ENCODE peak calls at places on chromosomes 2 and 18, in ten cellular contexts. One of them, this sample, is unnamed.

GRCh38 chr2:169891593-169892298 is 64.5 kb downstream of the UBR3 start:
- DNase-seq in GM04504: no peak
- DNase-seq in activated CD4-positive, alpha-beta T cell treated with anti-CD3 and anti-CD28 coated beads for 48 hours: no peak
- DNase-seq in GM20000: no peak
- DNase-seq in stimulated activated CD4-positive, alpha-beta T cell treated with anti-CD3 and anti-CD28 coated beads, Interleukin-2, amount 100 ng/mL, for 24 hours: no peak
- DNase-seq in KG1: no peak
- DNase-seq in stimulated activated naive CD4-positive, alpha-beta T cell treated with Interleukin-2 at 50 U/mL for 16 hours: no peak
- DNase-seq in SW 1271: no peak
- DNase-seq in stimulated activated CD8-positive, alpha-beta memory T cell treated with anti-CD3 and anti-CD28 coated beads, Interleukin-7, amount 100 ng/mL, for 4 hours: no peak
- DNase-seq in SK-N-DZ: no peak
- DNase-seq in this sample: no peak

GRCh38 chr18:8709248-8710059 is 4.1 kb downstream of the MTCL1 start:
- DNase-seq in GM04504: no peak
- DNase-seq in activated CD4-positive, alpha-beta T cell treated with anti-CD3 and anti-CD28 coated beads for 48 hours: no peak
- DNase-seq in GM20000: no peak
- DNase-seq in stimulated activated CD4-positive, alpha-beta T cell treated with anti-CD3 and anti-CD28 coated beads, Interleukin-2, amount 100 ng/mL, for 24 hours: no peak
- DNase-seq in KG1: no peak
- DNase-seq in stimulated activated naive CD4-positive, alpha-beta T cell treated with Interleukin-2 at 50 U/mL for 16 hours: no peak
- DNase-seq in SW 1271: no peak
- DNase-seq in stimulated activated CD8-positive, alpha-beta memory T cell treated with anti-CD3 and anti-CD28 coated beads, Interleukin-7, amount 100 ng/mL, for 4 hours: no peak
- DNase-seq in SK-N-DZ: no peak
- DNase-seq in this sample: no peak

GRCh38 chr18:61203151-61203550 is 130.1 kb upstream of the CDH20 start:
- DNase-seq in GM04504: peak
- DNase-seq in activated CD4-positive, alpha-beta T cell treated with anti-CD3 and anti-CD28 coated beads for 48 hours: no peak
- DNase-seq in GM20000: no peak
- DNase-seq in stimulated activated CD4-positive, alpha-beta T cell treated with anti-CD3 and anti-CD28 coated beads, Interleukin-2, amount 100 ng/mL, for 24 hours: no peak
- DNase-seq in KG1: no peak
- DNase-seq in stimulated activated naive CD4-positive, alpha-beta T cell treated with Interleukin-2 at 50 U/mL for 16 hours: no peak
- DNase-seq in SW 1271: no peak
- DNase-seq in stimulated activated CD8-positive, alpha-beta memory T cell treated with anti-CD3 and anti-CD28 coated beads, Interleukin-7, amount 100 ng/mL, for 4 hours: no peak
- DNase-seq in SK-N-DZ: no peak
- DNase-seq in this sample: no peak

GRCh38 chr18:63505566-63506335 is 29.0 kb downstream of the SERPINB5 start:
- DNase-seq in GM04504: no peak
- DNase-seq in activated CD4-positive, alpha-beta T cell treated with anti-CD3 and anti-CD28 coated beads for 48 hours: peak
- DNase-seq in GM20000: peak
- DNase-seq in stimulated activated CD4-positive, alpha-beta T cell treated with anti-CD3 and anti-CD28 coated beads, Interleukin-2, amount 100 ng/mL, for 24 hours: peak
- DNase-seq in KG1: peak
- DNase-seq in stimulated activated naive CD4-positive, alpha-beta T cell treated with Interleukin-2 at 50 U/mL for 16 hours: no peak
- DNase-seq in SW 1271: no peak
- DNase-seq in stimulated activated CD8-positive, alpha-beta memory T cell treated with anti-CD3 and anti-CD28 coated beads, Interleukin-7, amount 100 ng/mL, for 4 hours: no peak
- DNase-seq in SK-N-DZ: no peak
- DNase-seq in this sample: peak

GRCh38 chr2:16012626-16013501 is 72.5 kb downstream of the MYCN start:
- DNase-seq in GM04504: no peak
- DNase-seq in activated CD4-positive, alpha-beta T cell treated with anti-CD3 and anti-CD28 coated beads for 48 hours: no peak
- DNase-seq in GM20000: no peak
- DNase-seq in stimulated activated CD4-positive, alpha-beta T cell treated with anti-CD3 and anti-CD28 coated beads, Interleukin-2, amount 100 ng/mL, for 24 hours: no peak
- DNase-seq in KG1: no peak
- DNase-seq in stimulated activated naive CD4-positive, alpha-beta T cell treated with Interleukin-2 at 50 U/mL for 16 hours: no peak
- DNase-seq in SW 1271: no peak
- DNase-seq in stimulated activated CD8-positive, alpha-beta memory T cell treated with anti-CD3 and anti-CD28 coated beads, Interleukin-7, amount 100 ng/mL, for 4 hours: no peak
- DNase-seq in SK-N-DZ: no peak
- DNase-seq in this sample: no peak

GRCh38 chr2:231331533-231331932 is 64.0 kb upstream of the B3GNT7 start:
- DNase-seq in GM04504: no peak
- DNase-seq in activated CD4-positive, alpha-beta T cell treated with anti-CD3 and anti-CD28 coated beads for 48 hours: no peak
- DNase-seq in GM20000: no peak
- DNase-seq in stimulated activated CD4-positive, alpha-beta T cell treated with anti-CD3 and anti-CD28 coated beads, Interleukin-2, amount 100 ng/mL, for 24 hours: no peak
- DNase-seq in KG1: no peak
- DNase-seq in stimulated activated naive CD4-positive, alpha-beta T cell treated with Interleukin-2 at 50 U/mL for 16 hours: no peak
- DNase-seq in SW 1271: no peak
- DNase-seq in stimulated activated CD8-positive, alpha-beta memory T cell treated with anti-CD3 and anti-CD28 coated beads, Interleukin-7, amount 100 ng/mL, for 4 hours: no peak
- DNase-seq in SK-N-DZ: no peak
- DNase-seq in this sample: no peak

GRCh38 chr2:4745596-4745995 is 946.6 kb upstream of the SOX11 start:
- DNase-seq in GM04504: no peak
- DNase-seq in activated CD4-positive, alpha-beta T cell treated with anti-CD3 and anti-CD28 coated beads for 48 hours: no peak
- DNase-seq in GM20000: no peak
- DNase-seq in stimulated activated CD4-positive, alpha-beta T cell treated with anti-CD3 and anti-CD28 coated beads, Interleukin-2, amount 100 ng/mL, for 24 hours: no peak
- DNase-seq in KG1: no peak
- DNase-seq in stimulated activated naive CD4-positive, alpha-beta T cell treated with Interleukin-2 at 50 U/mL for 16 hours: no peak
- DNase-seq in SW 1271: no peak
- DNase-seq in stimulated activated CD8-positive, alpha-beta memory T cell treated with anti-CD3 and anti-CD28 coated beads, Interleukin-7, amount 100 ng/mL, for 4 hours: no peak
- DNase-seq in SK-N-DZ: peak
- DNase-seq in this sample: no peak

GRCh38 chr18:52136532-52136931 is 203.5 kb upstream of the DCC start:
- DNase-seq in GM04504: no peak
- DNase-seq in activated CD4-positive, alpha-beta T cell treated with anti-CD3 and anti-CD28 coated beads for 48 hours: no peak
- DNase-seq in GM20000: no peak
- DNase-seq in stimulated activated CD4-positive, alpha-beta T cell treated with anti-CD3 and anti-CD28 coated beads, Interleukin-2, amount 100 ng/mL, for 24 hours: no peak
- DNase-seq in KG1: no peak
- DNase-seq in stimulated activated naive CD4-positive, alpha-beta T cell treated with Interleukin-2 at 50 U/mL for 16 hours: no peak
- DNase-seq in SW 1271: no peak
- DNase-seq in stimulated activated CD8-positive, alpha-beta memory T cell treated with anti-CD3 and anti-CD28 coated beads, Interleukin-7, amount 100 ng/mL, for 4 hours: no peak
- DNase-seq in SK-N-DZ: no peak
- DNase-seq in this sample: no peak

GRCh38 chr2:171344182-171344581 is 89.6 kb downstream of the METTL8 start:
- DNase-seq in GM04504: no peak
- DNase-seq in activated CD4-positive, alpha-beta T cell treated with anti-CD3 and anti-CD28 coated beads for 48 hours: no peak
- DNase-seq in GM20000: no peak
- DNase-seq in stimulated activated CD4-positive, alpha-beta T cell treated with anti-CD3 and anti-CD28 coated beads, Interleukin-2, amount 100 ng/mL, for 24 hours: no peak
- DNase-seq in KG1: no peak
- DNase-seq in stimulated activated naive CD4-positive, alpha-beta T cell treated with Interleukin-2 at 50 U/mL for 16 hours: no peak
- DNase-seq in SW 1271: no peak
- DNase-seq in stimulated activated CD8-positive, alpha-beta memory T cell treated with anti-CD3 and anti-CD28 coated beads, Interleukin-7, amount 100 ng/mL, for 4 hours: no peak
- DNase-seq in SK-N-DZ: no peak
- DNase-seq in this sample: no peak

GRCh38 chr2:45849491-45850283 is 198.2 kb downstream of the PRKCE start:
- DNase-seq in GM04504: peak
- DNase-seq in activated CD4-positive, alpha-beta T cell treated with anti-CD3 and anti-CD28 coated beads for 48 hours: no peak
- DNase-seq in GM20000: no peak
- DNase-seq in stimulated activated CD4-positive, alpha-beta T cell treated with anti-CD3 and anti-CD28 coated beads, Interleukin-2, amount 100 ng/mL, for 24 hours: no peak
- DNase-seq in KG1: no peak
- DNase-seq in stimulated activated naive CD4-positive, alpha-beta T cell treated with Interleukin-2 at 50 U/mL for 16 hours: no peak
- DNase-seq in SW 1271: no peak
- DNase-seq in stimulated activated CD8-positive, alpha-beta memory T cell treated with anti-CD3 and anti-CD28 coated beads, Interleukin-7, amount 100 ng/mL, for 4 hours: no peak
- DNase-seq in SK-N-DZ: no peak
- DNase-seq in this sample: peak

GRCh38 chr2:38556007-38556801 is 46.5 kb downstream of the HNRNPLL start:
- DNase-seq in GM04504: no peak
- DNase-seq in activated CD4-positive, alpha-beta T cell treated with anti-CD3 and anti-CD28 coated beads for 48 hours: no peak
- DNase-seq in GM20000: no peak
- DNase-seq in stimulated activated CD4-positive, alpha-beta T cell treated with anti-CD3 and anti-CD28 coated beads, Interleukin-2, amount 100 ng/mL, for 24 hours: no peak
- DNase-seq in KG1: no peak
- DNase-seq in stimulated activated naive CD4-positive, alpha-beta T cell treated with Interleukin-2 at 50 U/mL for 16 hours: no peak
- DNase-seq in SW 1271: no peak
- DNase-seq in stimulated activated CD8-positive, alpha-beta memory T cell treated with anti-CD3 and anti-CD28 coated beads, Interleukin-7, amount 100 ng/mL, for 4 hours: no peak
- DNase-seq in SK-N-DZ: no peak
- DNase-seq in this sample: no peak

GRCh38 chr2:237057893-237058300 is 27.8 kb upstream of the COPS8 start:
- DNase-seq in GM04504: no peak
- DNase-seq in activated CD4-positive, alpha-beta T cell treated with anti-CD3 and anti-CD28 coated beads for 48 hours: no peak
- DNase-seq in GM20000: peak
- DNase-seq in stimulated activated CD4-positive, alpha-beta T cell treated with anti-CD3 and anti-CD28 coated beads, Interleukin-2, amount 100 ng/mL, for 24 hours: no peak
- DNase-seq in KG1: no peak
- DNase-seq in stimulated activated naive CD4-positive, alpha-beta T cell treated with Interleukin-2 at 50 U/mL for 16 hours: no peak
- DNase-seq in SW 1271: no peak
- DNase-seq in stimulated activated CD8-positive, alpha-beta memory T cell treated with anti-CD3 and anti-CD28 coated beads, Interleukin-7, amount 100 ng/mL, for 4 hours: no peak
- DNase-seq in SK-N-DZ: no peak
- DNase-seq in this sample: no peak

GRCh38 chr2:185108588-185108987 is 510.3 kb downstream of the ZNF804A start:
- DNase-seq in GM04504: no peak
- DNase-seq in activated CD4-positive, alpha-beta T cell treated with anti-CD3 and anti-CD28 coated beads for 48 hours: no peak
- DNase-seq in GM20000: no peak
- DNase-seq in stimulated activated CD4-positive, alpha-beta T cell treated with anti-CD3 and anti-CD28 coated beads, Interleukin-2, amount 100 ng/mL, for 24 hours: no peak
- DNase-seq in KG1: no peak
- DNase-seq in stimulated activated naive CD4-positive, alpha-beta T cell treated with Interleukin-2 at 50 U/mL for 16 hours: no peak
- DNase-seq in SW 1271: no peak
- DNase-seq in stimulated activated CD8-positive, alpha-beta memory T cell treated with anti-CD3 and anti-CD28 coated beads, Interleukin-7, amount 100 ng/mL, for 4 hours: no peak
- DNase-seq in SK-N-DZ: no peak
- DNase-seq in this sample: no peak

GRCh38 chr2:75632091-75632704 is 14.4 kb upstream of the MRPL19 start:
- DNase-seq in GM04504: peak
- DNase-seq in activated CD4-positive, alpha-beta T cell treated with anti-CD3 and anti-CD28 coated beads for 48 hours: no peak
- DNase-seq in GM20000: no peak
- DNase-seq in stimulated activated CD4-positive, alpha-beta T cell treated with anti-CD3 and anti-CD28 coated beads, Interleukin-2, amount 100 ng/mL, for 24 hours: no peak
- DNase-seq in KG1: no peak
- DNase-seq in stimulated activated naive CD4-positive, alpha-beta T cell treated with Interleukin-2 at 50 U/mL for 16 hours: no peak
- DNase-seq in SW 1271: no peak
- DNase-seq in stimulated activated CD8-positive, alpha-beta memory T cell treated with anti-CD3 and anti-CD28 coated beads, Interleukin-7, amount 100 ng/mL, for 4 hours: no peak
- DNase-seq in SK-N-DZ: no peak
- DNase-seq in this sample: no peak

GRCh38 chr2:18623782-18624181 is 34.4 kb upstream of the NT5C1B start:
- DNase-seq in GM04504: no peak
- DNase-seq in activated CD4-positive, alpha-beta T cell treated with anti-CD3 and anti-CD28 coated beads for 48 hours: no peak
- DNase-seq in GM20000: no peak
- DNase-seq in stimulated activated CD4-positive, alpha-beta T cell treated with anti-CD3 and anti-CD28 coated beads, Interleukin-2, amount 100 ng/mL, for 24 hours: no peak
- DNase-seq in KG1: no peak
- DNase-seq in stimulated activated naive CD4-positive, alpha-beta T cell treated with Interleukin-2 at 50 U/mL for 16 hours: no peak
- DNase-seq in SW 1271: peak
- DNase-seq in stimulated activated CD8-positive, alpha-beta memory T cell treated with anti-CD3 and anti-CD28 coated beads, Interleukin-7, amount 100 ng/mL, for 4 hours: no peak
- DNase-seq in SK-N-DZ: no peak
- DNase-seq in this sample: no peak

GRCh38 chr2:156065912-156066311 is 266.6 kb downstream of the NR4A2 start:
- DNase-seq in GM04504: no peak
- DNase-seq in activated CD4-positive, alpha-beta T cell treated with anti-CD3 and anti-CD28 coated beads for 48 hours: peak
- DNase-seq in GM20000: no peak
- DNase-seq in stimulated activated CD4-positive, alpha-beta T cell treated with anti-CD3 and anti-CD28 coated beads, Interleukin-2, amount 100 ng/mL, for 24 hours: no peak
- DNase-seq in KG1: peak
- DNase-seq in stimulated activated naive CD4-positive, alpha-beta T cell treated with Interleukin-2 at 50 U/mL for 16 hours: no peak
- DNase-seq in SW 1271: no peak
- DNase-seq in stimulated activated CD8-positive, alpha-beta memory T cell treated with anti-CD3 and anti-CD28 coated beads, Interleukin-7, amount 100 ng/mL, for 4 hours: no peak
- DNase-seq in SK-N-DZ: no peak
- DNase-seq in this sample: no peak

GRCh38 chr18:75097491-75098225 is 111.3 kb downstream of the PTGR3 start:
- DNase-seq in GM04504: no peak
- DNase-seq in activated CD4-positive, alpha-beta T cell treated with anti-CD3 and anti-CD28 coated beads for 48 hours: no peak
- DNase-seq in GM20000: no peak
- DNase-seq in stimulated activated CD4-positive, alpha-beta T cell treated with anti-CD3 and anti-CD28 coated beads, Interleukin-2, amount 100 ng/mL, for 24 hours: no peak
- DNase-seq in KG1: no peak
- DNase-seq in stimulated activated naive CD4-positive, alpha-beta T cell treated with Interleukin-2 at 50 U/mL for 16 hours: no peak
- DNase-seq in SW 1271: no peak
- DNase-seq in stimulated activated CD8-positive, alpha-beta memory T cell treated with anti-CD3 and anti-CD28 coated beads, Interleukin-7, amount 100 ng/mL, for 4 hours: no peak
- DNase-seq in SK-N-DZ: no peak
- DNase-seq in this sample: no peak

GRCh38 chr2:23380562-23381065 is 4.4 kb upstream of the KLHL29 start:
- DNase-seq in GM04504: no peak
- DNase-seq in activated CD4-positive, alpha-beta T cell treated with anti-CD3 and anti-CD28 coated beads for 48 hours: peak
- DNase-seq in GM20000: peak
- DNase-seq in stimulated activated CD4-positive, alpha-beta T cell treated with anti-CD3 and anti-CD28 coated beads, Interleukin-2, amount 100 ng/mL, for 24 hours: peak
- DNase-seq in KG1: no peak
- DNase-seq in stimulated activated naive CD4-positive, alpha-beta T cell treated with Interleukin-2 at 50 U/mL for 16 hours: peak
- DNase-seq in SW 1271: peak
- DNase-seq in stimulated activated CD8-positive, alpha-beta memory T cell treated with anti-CD3 and anti-CD28 coated beads, Interleukin-7, amount 100 ng/mL, for 4 hours: peak
- DNase-seq in SK-N-DZ: no peak
- DNase-seq in this sample: no peak

GRCh38 chr2:234963785-234964615 is 12.2 kb downstream of the SH3BP4 start:
- DNase-seq in GM04504: peak
- DNase-seq in activated CD4-positive, alpha-beta T cell treated with anti-CD3 and anti-CD28 coated beads for 48 hours: no peak
- DNase-seq in GM20000: no peak
- DNase-seq in stimulated activated CD4-positive, alpha-beta T cell treated with anti-CD3 and anti-CD28 coated beads, Interleukin-2, amount 100 ng/mL, for 24 hours: no peak
- DNase-seq in KG1: no peak
- DNase-seq in stimulated activated naive CD4-positive, alpha-beta T cell treated with Interleukin-2 at 50 U/mL for 16 hours: no peak
- DNase-seq in SW 1271: no peak
- DNase-seq in stimulated activated CD8-positive, alpha-beta memory T cell treated with anti-CD3 and anti-CD28 coated beads, Interleukin-7, amount 100 ng/mL, for 4 hours: no peak
- DNase-seq in SK-N-DZ: no peak
- DNase-seq in this sample: no peak

GRCh38 chr2:205409403-205409802 is 272.9 kb upstream of the NRP2 start:
- DNase-seq in GM04504: no peak
- DNase-seq in activated CD4-positive, alpha-beta T cell treated with anti-CD3 and anti-CD28 coated beads for 48 hours: no peak
- DNase-seq in GM20000: no peak
- DNase-seq in stimulated activated CD4-positive, alpha-beta T cell treated with anti-CD3 and anti-CD28 coated beads, Interleukin-2, amount 100 ng/mL, for 24 hours: no peak
- DNase-seq in KG1: no peak
- DNase-seq in stimulated activated naive CD4-positive, alpha-beta T cell treated with Interleukin-2 at 50 U/mL for 16 hours: no peak
- DNase-seq in SW 1271: no peak
- DNase-seq in stimulated activated CD8-positive, alpha-beta memory T cell treated with anti-CD3 and anti-CD28 coated beads, Interleukin-7, amount 100 ng/mL, for 4 hours: no peak
- DNase-seq in SK-N-DZ: no peak
- DNase-seq in this sample: no peak

GRCh38 chr18:39434223-39434622 is 1868.6 kb upstream of the CELF4 start:
- DNase-seq in GM04504: no peak
- DNase-seq in activated CD4-positive, alpha-beta T cell treated with anti-CD3 and anti-CD28 coated beads for 48 hours: no peak
- DNase-seq in GM20000: no peak
- DNase-seq in stimulated activated CD4-positive, alpha-beta T cell treated with anti-CD3 and anti-CD28 coated beads, Interleukin-2, amount 100 ng/mL, for 24 hours: no peak
- DNase-seq in KG1: no peak
- DNase-seq in stimulated activated naive CD4-positive, alpha-beta T cell treated with Interleukin-2 at 50 U/mL for 16 hours: no peak
- DNase-seq in SW 1271: no peak
- DNase-seq in stimulated activated CD8-positive, alpha-beta memory T cell treated with anti-CD3 and anti-CD28 coated beads, Interleukin-7, amount 100 ng/mL, for 4 hours: no peak
- DNase-seq in SK-N-DZ: no peak
- DNase-seq in this sample: no peak

GRCh38 chr2:223560704-223561435 is 41.3 kb downstream of the SCG2 start:
- DNase-seq in GM04504: no peak
- DNase-seq in activated CD4-positive, alpha-beta T cell treated with anti-CD3 and anti-CD28 coated beads for 48 hours: no peak
- DNase-seq in GM20000: no peak
- DNase-seq in stimulated activated CD4-positive, alpha-beta T cell treated with anti-CD3 and anti-CD28 coated beads, Interleukin-2, amount 100 ng/mL, for 24 hours: no peak
- DNase-seq in KG1: no peak
- DNase-seq in stimulated activated naive CD4-positive, alpha-beta T cell treated with Interleukin-2 at 50 U/mL for 16 hours: no peak
- DNase-seq in SW 1271: no peak
- DNase-seq in stimulated activated CD8-positive, alpha-beta memory T cell treated with anti-CD3 and anti-CD28 coated beads, Interleukin-7, amount 100 ng/mL, for 4 hours: no peak
- DNase-seq in SK-N-DZ: no peak
- DNase-seq in this sample: no peak

GRCh38 chr2:172607379-172607928 is 51.6 kb downstream of the PDK1 start:
- DNase-seq in GM04504: no peak
- DNase-seq in activated CD4-positive, alpha-beta T cell treated with anti-CD3 and anti-CD28 coated beads for 48 hours: no peak
- DNase-seq in GM20000: no peak
- DNase-seq in stimulated activated CD4-positive, alpha-beta T cell treated with anti-CD3 and anti-CD28 coated beads, Interleukin-2, amount 100 ng/mL, for 24 hours: no peak
- DNase-seq in KG1: no peak
- DNase-seq in stimulated activated naive CD4-positive, alpha-beta T cell treated with Interleukin-2 at 50 U/mL for 16 hours: no peak
- DNase-seq in SW 1271: no peak
- DNase-seq in stimulated activated CD8-positive, alpha-beta memory T cell treated with anti-CD3 and anti-CD28 coated beads, Interleukin-7, amount 100 ng/mL, for 4 hours: no peak
- DNase-seq in SK-N-DZ: no peak
- DNase-seq in this sample: no peak

GRCh38 chr2:287471-287885 is 413 bp downstream of the ALKAL2 start:
- DNase-seq in GM04504: no peak
- DNase-seq in activated CD4-positive, alpha-beta T cell treated with anti-CD3 and anti-CD28 coated beads for 48 hours: peak
- DNase-seq in GM20000: peak
- DNase-seq in stimulated activated CD4-positive, alpha-beta T cell treated with anti-CD3 and anti-CD28 coated beads, Interleukin-2, amount 100 ng/mL, for 24 hours: no peak
- DNase-seq in KG1: no peak
- DNase-seq in stimulated activated naive CD4-positive, alpha-beta T cell treated with Interleukin-2 at 50 U/mL for 16 hours: no peak
- DNase-seq in SW 1271: no peak
- DNase-seq in stimulated activated CD8-positive, alpha-beta memory T cell treated with anti-CD3 and anti-CD28 coated beads, Interleukin-7, amount 100 ng/mL, for 4 hours: no peak
- DNase-seq in SK-N-DZ: no peak
- DNase-seq in this sample: no peak